ENCODE peak calls at places on chromosomes 5 and 9, in eight cellular contexts. O, T, I, Y, J, Z, Q and P are unnamed samples.

GRCh38 chr5:35373196-35373696 is 143.0 kb upstream of the PRLR start:
- DNase-seq in I (no peak), O (no peak), T (no peak), Q (no peak), Y (no peak), J (no peak), Z (no peak), P (no peak)

GRCh38 chr5:132094393-132095076 is 20.9 kb downstream of the CSF2 start:
- DNase-seq in Z (peak; percentile 98), O (no peak), J (peak; percentile 89), Q (peak; percentile 19), Y (peak; percentile 93), I (no peak), T (no peak), P (no peak)

GRCh38 chr9:94909965-94910730 is 183.6 kb downstream of the AOPEP start:
- DNase-seq in I (no peak), Z (no peak), T (no peak), Y (no peak), J (no peak), O (no peak), Q (no peak), P (no peak)

GRCh38 chr9:82124090-82124489 is 135.5 kb downstream of the SPATA31D1 start:
- DNase-seq in Q (no peak), Y (peak; percentile 74), T (no peak), J (peak; percentile 42), I (no peak), O (no peak), Z (peak; percentile 91), P (no peak)

GRCh38 chr5:135891280-135891679 is 4.4 kb downstream of the IL9 start:
- DNase-seq in T (no peak), I (no peak), Z (no peak), Q (no peak), Y (no peak), J (no peak), O (no peak), P (no peak)

GRCh38 chr5:148838357-148838756 is 11.9 kb downstream of the ADRB2 start:
- DNase-seq in O (no peak), Z (no peak), Q (no peak), T (no peak), J (no peak), I (no peak), Y (no peak), P (no peak)

GRCh38 chr5:170287532-170287931 is 10.0 kb downstream of the LCP2 start:
- DNase-seq in J (no peak), Z (no peak), Q (peak; percentile 66), I (no peak), Y (no peak), T (peak; percentile 74), O (no peak), P (peak; percentile 70)

GRCh38 chr5:7794301-7794700 is 56.6 kb downstream of the CFAP90 start:
- DNase-seq in Z (no peak), J (no peak), T (no peak), Y (no peak), Q (no peak), I (no peak), O (no peak), P (no peak)

GRCh38 chr9:98848450-98849149 is 41.1 kb downstream of the GALNT12 start:
- DNase-seq in Y (peak; percentile 23), J (peak; percentile 87), I (peak; percentile 61), T (peak; percentile 94), O (peak; percentile 93), Z (peak; percentile 92), Q (peak; percentile 93), P (peak; percentile 67)

GRCh38 chr5:142314606-142315005 is 10.2 kb downstream of the SPRY4 start:
- DNase-seq in J (no peak), Y (no peak), I (no peak), Z (no peak), T (no peak), Q (no peak), O (no peak), P (no peak)

GRCh38 chr5:75091597-75091996 is 39.2 kb upstream of the GCNT4 start:
- DNase-seq in Q (no peak), T (no peak), J (no peak), Y (no peak), O (no peak), I (no peak), Z (peak; percentile 25), P (no peak)

GRCh38 chr5:179610109-179610902 is 13.2 kb downstream of the HNRNPH1 start:
- DNase-seq in Z (no peak), J (no peak), O (no peak), Q (no peak), Y (no peak), I (no peak), T (no peak), P (no peak)

GRCh38 chr5:15203376-15203775 is 296.6 kb upstream of the FBXL7 start:
- DNase-seq in J (no peak), I (no peak), O (no peak), T (no peak), Q (no peak), Z (peak; percentile 77), Y (no peak), P (no peak)

GRCh38 chr9:126675147-126675467 is 61.4 kb downstream of the LMX1B start:
- DNase-seq in Q (no peak), J (no peak), Y (no peak), O (no peak), Z (no peak), I (no peak), T (no peak), P (no peak)

GRCh38 chr9:108245901-108246300 is 609.9 kb downstream of the ACTL7B start:
- DNase-seq in J (no peak), I (no peak), T (no peak), Y (no peak), Z (no peak), Q (no peak), O (no peak), P (no peak)

GRCh38 chr9:89608646-89609335 is 4.0 kb downstream of the GADD45G start:
- DNase-seq in Z (no peak), I (no peak), Q (no peak), T (no peak), Y (no peak), O (no peak), J (no peak), P (no peak)

GRCh38 chr5:8436919-8437318 is 568.0 kb downstream of the MTRR start:
- DNase-seq in Z (no peak), J (no peak), Y (no peak), T (no peak), Q (no peak), I (no peak), O (no peak), P (no peak)

GRCh38 chr9:78030553-78031270 is 899 bp downstream of the GNAQ start:
- DNase-seq in Q (peak; percentile 52), T (peak; percentile 52), I (peak; percentile 64), O (no peak), Z (peak; percentile 74), Y (no peak), J (peak; percentile 47), P (peak; percentile 57)

GRCh38 chr5:116378007-116378831 is 196.4 kb downstream of the SEMA6A start:
- DNase-seq in Y (no peak), O (no peak), T (no peak), Q (no peak), I (no peak), Z (no peak), J (no peak), P (no peak)

DNA sequence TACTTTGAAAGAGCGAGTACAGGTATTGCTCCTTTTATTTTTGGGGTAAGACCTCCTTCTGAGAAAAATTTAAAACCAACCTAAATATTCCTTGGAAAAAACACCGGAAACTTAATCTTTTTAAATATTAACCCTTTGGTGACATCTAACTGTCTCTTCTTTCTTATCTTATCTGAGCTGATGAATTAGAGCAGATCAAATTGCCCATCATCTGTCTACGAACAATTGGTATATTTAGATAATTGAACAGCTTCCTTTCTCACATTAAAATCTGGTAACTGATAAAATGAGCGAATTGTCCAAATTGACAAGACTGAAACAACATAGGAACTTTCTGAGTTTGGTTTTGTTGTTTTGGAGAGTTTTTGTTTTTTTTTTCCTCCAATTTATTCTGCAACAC is 2.0 kb downstream of the ISL1 start:
- DNase-seq in Q (no peak), Z (no peak), T (no peak), I (no peak), J (no peak), Y (no peak), O (no peak), P (no peak)
- H3K4me3 ChIP-seq in Q (no peak overlapping the region), Z (no peak overlapping the region), T (no peak overlapping the region), I (no peak overlapping the region), J (no peak overlapping the region), Y (no peak overlapping the region), O (no peak overlapping the region), P (no peak overlapping the region)

GRCh38 chr9:133579231-133579560 is 30.0 kb downstream of the FAM163B start:
- DNase-seq in Z (no peak), O (no peak), Y (no peak), J (no peak), T (no peak), Q (no peak), I (no peak), P (no peak)
- H3K4me3 ChIP-seq in Z (no peak overlapping the region), O (no peak overlapping the region), Y (no peak overlapping the region), J (no peak overlapping the region), T (no peak overlapping the region), Q (no peak overlapping the region), I (no peak overlapping the region), P (no peak overlapping the region)

GRCh38 chr5:171989946-171990712 is 16.3 kb downstream of the FBXW11 start:
- DNase-seq in Z (peak; percentile 24), O (no peak), Y (no peak), I (no peak), T (no peak), J (no peak), Q (no peak), P (no peak)
- H3K4me3 ChIP-seq in Z (no peak overlapping the region), O (no peak overlapping the region), Y (no peak overlapping the region), I (no peak overlapping the region), T (no peak overlapping the region), J (no peak overlapping the region), Q (no peak overlapping the region), P (no peak overlapping the region)

GRCh38 chr5:124235031-124235562 is 511.3 kb downstream of the ZNF608 start:
- DNase-seq in Q (no peak), T (no peak), Y (no peak), J (no peak), O (no peak), I (no peak), Z (no peak), P (no peak)

GRCh38 chr5:124234022-124234899 is 512.2 kb downstream of the ZNF608 start:
- DNase-seq in Y (no peak), I (no peak), Q (no peak), T (no peak), O (no peak), Z (no peak), J (no peak), P (no peak)

GRCh38 chr5:124238350-124238749 is 508.1 kb downstream of the ZNF608 start:
- DNase-seq in J (no peak), Z (no peak), O (no peak), Y (no peak), I (no peak), T (no peak), Q (no peak), P (no peak)

GRCh38 chr5:124236366-124237231 is 509.8 kb downstream of the ZNF608 start:
- DNase-seq in J (no peak), I (no peak), Z (peak; percentile 4), O (no peak), T (no peak), Y (no peak), Q (no peak), P (no peak)

DNA sequence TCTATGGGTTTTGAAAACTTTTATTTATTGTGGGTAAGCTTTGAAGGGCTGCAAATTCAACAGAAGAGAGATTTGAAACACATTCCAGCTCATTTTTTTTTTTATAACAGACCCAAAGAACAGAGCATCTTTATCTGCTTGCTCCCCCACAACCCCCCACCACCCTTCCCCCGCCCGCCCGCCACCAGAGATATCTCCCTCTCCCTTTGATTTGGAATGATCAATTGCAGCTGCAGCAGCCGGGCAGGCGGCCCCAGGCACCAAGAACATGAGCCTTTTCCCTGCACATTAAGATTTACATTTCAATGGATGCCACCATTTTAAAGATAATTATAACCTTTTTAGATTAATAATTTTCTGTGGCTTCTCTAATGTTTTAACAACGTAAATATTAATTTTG is 510.9 kb downstream of the ZNF608 start:
- DNase-seq in J (no peak), Z (no peak), T (no peak), I (no peak), O (no peak), Q (no peak), Y (no peak), P (no peak)
- H3K4me3 ChIP-seq in J (no peak overlapping the region), Z (no peak overlapping the region), T (no peak overlapping the region), I (no peak overlapping the region), O (no peak overlapping the region), Q (no peak overlapping the region), Y (no peak overlapping the region), P (no peak overlapping the region)